ENCODE peak calls at places on chromosomes 6 and 20, in seven cellular contexts. C, U, Q, P, H, O and G are unnamed samples.

GRCh38 chr6:90793771-90794170 is 206.9 kb upstream of the MAP3K7 start:
- DNase-seq in C (no peak), U (no peak), Q (no peak), P (no peak), H (no peak), O (no peak), G (no peak)

GRCh38 chr6:129667621-129668020 is 42.4 kb downstream of the ARHGAP18 start:
- DNase-seq in C (no peak), U (no peak), Q (no peak), P (no peak), H (no peak), O (no peak), G (peak)

GRCh38 chr6:44411141-44411540 is 23.6 kb downstream of the CDC5L start:
- DNase-seq in C (no peak), U (no peak), Q (no peak), P (no peak), H (no peak), O (no peak), G (peak)

GRCh38 chr6:169864148-169865030 is 113.0 kb downstream of the ERMARD start:
- DNase-seq in C (no peak), U (no peak), Q (no peak), P (no peak), H (no peak), O (no peak), G (no peak)

GRCh38 chr20:16441526-16442164 is 131.6 kb downstream of the KIF16B start:
- DNase-seq in C (no peak), U (no peak), Q (no peak), P (peak), H (no peak), O (no peak), G (no peak)

GRCh38 chr6:25083784-25084507 is 148.2 kb upstream of the RIPOR2 start:
- DNase-seq in C (peak), U (no peak), Q (no peak), P (no peak), H (no peak), O (no peak), G (no peak)

GRCh38 chr6:161058746-161059145 is 67.2 kb downstream of the MAP3K4 start:
- DNase-seq in C (no peak), U (no peak), Q (no peak), P (no peak), H (no peak), O (no peak), G (no peak)

GRCh38 chr20:31923388-31924271 is 28.2 kb downstream of the PDRG1 start:
- DNase-seq in C (no peak), U (peak), Q (no peak), P (peak), H (no peak), O (no peak), G (no peak)

GRCh38 chr20:45822863-45823262 is 4.2 kb downstream of the TNNC2 start:
- DNase-seq in C (no peak), U (no peak), Q (no peak), P (no peak), H (no peak), O (no peak), G (no peak)

GRCh38 chr20:57258055-57258454 is 8.4 kb downstream of the BMP7 start:
- DNase-seq in C (no peak), U (no peak), Q (no peak), P (no peak), H (no peak), O (no peak), G (no peak)

GRCh38 chr6:101429291-101429690 is 35.8 kb downstream of the GRIK2 start:
- DNase-seq in C (no peak), U (no peak), Q (no peak), P (no peak), H (no peak), O (no peak), G (no peak)

GRCh38 chr20:41627611-41628244 is 9.6 kb upstream of the CHD6 start:
- DNase-seq in C (no peak), U (no peak), Q (no peak), P (no peak), H (no peak), O (no peak), G (no peak)

GRCh38 chr20:63963348-63963741 is 6.4 kb downstream of the ZNF512B start:
- DNase-seq in C (no peak), U (no peak), Q (no peak), P (no peak), H (no peak), O (no peak), G (no peak)

GRCh38 chr6:34928220-34928619 is 39.2 kb downstream of the ANKS1A start:
- DNase-seq in C (no peak), U (no peak), Q (no peak), P (no peak), H (no peak), O (no peak), G (no peak)

GRCh38 chr20:51400051-51400926 is 142.2 kb downstream of the NFATC2 start:
- DNase-seq in C (no peak), U (peak), Q (no peak), P (no peak), H (no peak), O (no peak), G (no peak)

DNA sequence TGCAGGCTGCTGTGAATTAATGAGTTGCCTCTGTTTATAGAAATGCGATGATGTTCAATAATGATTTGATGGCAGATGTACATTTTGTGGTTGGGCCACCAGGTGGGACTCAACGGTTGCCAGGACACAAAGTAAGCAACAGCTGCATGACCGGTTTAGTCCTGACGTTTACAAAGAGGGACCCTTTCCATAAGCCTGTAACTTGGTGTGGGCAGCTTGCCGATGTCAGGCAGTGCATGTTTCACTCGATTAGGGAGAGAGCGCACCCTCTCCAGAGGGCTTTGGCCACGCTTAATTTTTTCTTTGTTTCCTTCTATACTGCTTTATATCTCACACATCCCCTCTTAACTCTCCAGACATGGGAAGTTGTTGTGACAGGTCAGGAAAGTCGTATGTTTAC is 1.4 kb downstream of the BTBD3 start:
- DNase-seq in C (no peak), U (no peak), Q (no peak), P (no peak), H (no peak), O (no peak), G (no peak)
- TF ChIP-seq MAX in C (no peak), U (no peak), Q (no peak), P (no peak), H (no peak), O (no peak), G (no peak)

GRCh38 chr6:36197739-36198221 is 1.2 kb downstream of the BRPF3 start:
- DNase-seq in C (no peak), U (no peak), Q (no peak), P (no peak), H (no peak), O (no peak), G (peak)
- TF ChIP-seq MAX in C (no peak), U (no peak), Q (no peak), P (no peak), H (no peak), O (no peak), G (no peak)

DNA sequence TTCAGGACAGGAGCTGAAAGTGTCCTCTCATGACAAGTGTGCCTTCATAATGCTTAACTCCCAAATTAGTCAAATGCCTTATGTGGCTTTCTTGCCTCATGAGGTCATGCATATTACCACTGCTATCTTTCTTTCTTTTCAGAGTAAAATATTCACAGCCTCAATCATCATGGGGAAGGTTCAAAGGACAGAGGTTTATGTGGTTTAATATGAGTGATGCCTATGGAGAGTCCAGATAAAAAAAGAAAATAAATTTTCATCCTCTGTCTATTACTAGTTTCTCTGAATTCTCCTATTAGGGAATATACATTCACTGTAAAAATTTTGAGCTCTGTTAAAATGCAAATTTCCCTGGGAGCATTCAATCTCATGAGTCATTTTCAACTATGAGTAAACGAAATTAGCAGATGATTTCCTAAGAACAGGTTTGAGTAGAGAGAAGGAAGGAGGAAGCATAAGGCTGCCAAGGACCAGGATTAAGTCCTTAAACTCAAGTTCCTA is 396.9 kb upstream of the ADGRB3 start:
- DNase-seq in C (no peak), U (no peak), Q (no peak), P (no peak), H (no peak), O (no peak), G (no peak)
- TF ChIP-seq MAX in C (no peak), U (no peak), Q (no peak), P (no peak), H (no peak), O (no peak), G (no peak)

GRCh38 chr6:48757661-48758060 is 646.7 kb upstream of the PTCHD4 start:
- DNase-seq in C (no peak), U (no peak), Q (no peak), P (no peak), H (no peak), O (no peak), G (no peak)
- TF ChIP-seq MAX in C (no peak), U (no peak), Q (no peak), P (no peak), H (no peak), O (no peak), G (no peak)

GRCh38 chr6:19754686-19755085 is 82.5 kb upstream of the ID4 start:
- DNase-seq in C (no peak), U (no peak), Q (no peak), P (no peak), H (no peak), O (no peak), G (no peak)

GRCh38 chr6:19749722-19750121 is 87.4 kb upstream of the ID4 start:
- DNase-seq in C (no peak), U (no peak), Q (no peak), P (no peak), H (no peak), O (no peak), G (no peak)

GRCh38 chr6:19757036-19757435 is 80.1 kb upstream of the ID4 start:
- DNase-seq in C (peak), U (no peak), Q (no peak), P (no peak), H (no peak), O (no peak), G (no peak)

GRCh38 chr6:19759117-19759880 is 77.9 kb upstream of the ID4 start:
- DNase-seq in C (no peak), U (no peak), Q (no peak), P (no peak), H (peak), O (no peak), G (no peak)

DNA sequence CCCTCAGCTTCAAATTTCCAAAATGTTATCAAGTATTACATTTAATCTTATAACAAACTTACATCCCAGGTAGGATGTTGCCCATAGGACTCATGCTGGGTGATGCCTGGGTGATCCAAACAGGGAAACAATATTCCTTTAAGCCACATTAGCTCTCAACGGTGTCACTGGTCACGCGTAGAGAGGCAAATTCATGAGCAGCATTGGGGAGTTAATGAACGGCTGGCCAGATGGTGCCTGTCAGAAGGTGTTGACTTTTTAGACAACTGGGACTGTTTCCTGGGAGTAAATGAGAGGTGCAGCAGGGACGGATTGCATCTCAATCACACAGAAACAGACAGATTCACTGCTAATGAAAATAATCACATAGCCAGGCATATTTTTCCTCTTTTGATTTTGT is 83.3 kb upstream of the ID4 start:
- DNase-seq in C (no peak), U (no peak), Q (no peak), P (no peak), H (no peak), O (no peak), G (no peak)
- TF ChIP-seq MAX in C (no peak), U (no peak), Q (no peak), P (no peak), H (no peak), O (no peak), G (no peak)

DNA sequence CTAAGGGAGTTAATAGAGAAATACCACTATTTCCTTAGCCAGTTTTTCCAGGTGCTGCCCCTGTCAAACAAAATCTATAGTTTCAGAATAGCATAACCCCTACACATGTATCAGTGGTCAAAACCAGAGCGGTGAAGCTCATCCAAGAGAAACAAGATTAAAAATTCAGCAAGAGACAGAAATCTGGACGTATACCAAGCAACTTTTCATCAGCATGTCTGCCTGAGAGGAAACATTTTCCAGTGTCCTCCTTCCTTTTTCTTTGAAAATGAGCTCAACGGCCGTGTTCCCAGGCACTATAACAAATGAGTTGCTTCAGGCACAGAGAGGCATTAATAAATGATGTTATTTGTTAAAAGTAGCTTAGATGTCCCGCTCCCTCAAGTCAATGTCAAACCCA is 416.6 kb downstream of the BCKDHB start:
- DNase-seq in C (no peak), U (no peak), Q (no peak), P (no peak), H (no peak), O (no peak), G (no peak)
- TF ChIP-seq MAX in C (no peak), U (no peak), Q (no peak), P (no peak), H (no peak), O (no peak), G (no peak)

DNA sequence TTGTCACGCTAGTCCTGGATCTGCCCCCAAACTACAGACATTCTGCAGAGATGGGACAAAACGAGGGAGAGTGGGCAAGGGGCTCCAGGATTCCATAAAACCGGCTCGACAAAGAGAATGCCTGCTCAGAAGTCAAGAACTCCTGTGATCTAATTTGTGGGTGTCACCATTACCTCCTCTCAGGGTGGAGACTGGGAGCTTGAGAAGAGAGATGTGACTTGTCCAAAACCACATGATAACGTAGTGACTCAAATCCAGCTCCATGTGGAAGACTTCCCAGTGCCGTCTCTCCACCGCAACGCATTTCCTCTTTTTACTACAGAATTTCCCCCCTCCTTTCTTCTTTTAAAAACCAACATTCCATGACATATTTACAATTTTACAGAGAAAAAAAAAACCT is 44.3 kb downstream of the TRERF1 start:
- DNase-seq in C (no peak), U (no peak), Q (no peak), P (no peak), H (no peak), O (no peak), G (no peak)
- TF ChIP-seq MAX in C (no peak), U (no peak), Q (no peak), P (no peak), H (no peak), O (no peak), G (no peak)

GRCh38 chr20:49582413-49583334 is 14.7 kb upstream of the PTGIS start:
- DNase-seq in C (no peak), U (no peak), Q (no peak), P (no peak), H (no peak), O (no peak), G (no peak)
- TF ChIP-seq MAX in C (no peak), U (no peak), Q (no peak), P (no peak), H (no peak), O (no peak), G (no peak)